ENCODE peak calls at places on chromosomes 7 and 10, in seven cellular contexts. M is HFF-Myc, X is body of pancreas, T is GM12865, H is type B pancreatic cell, Y is upper lobe of right lung, S is Calu3. L is an unnamed sample.

GRCh38 chr7:47185193-47185592 is 396.7 kb downstream of the TNS3 start:
- DNase-seq in M (no peak), X (no peak), T (no peak), H (no peak), Y (no peak), S (no peak), L (no peak)

GRCh38 chr10:47340613-47341170 is 7.5 kb upstream of the RBP3 start:
- DNase-seq in M (peak; percentile 22), X (peak; percentile 81), T (peak; percentile 59), H (no peak), Y (peak; percentile 72), S (peak; percentile 79), L (peak; percentile 83)

GRCh38 chr10:14810969-14811953 is 26.6 kb downstream of the CDNF start:
- DNase-seq in M (no peak), X (no peak), T (no peak), H (no peak), Y (no peak), S (no peak), L (no peak)

GRCh38 chr10:14412624-14413023 is 81.9 kb upstream of the FRMD4A start:
- DNase-seq in M (no peak), X (no peak), T (no peak), H (no peak), Y (no peak), S (no peak), L (no peak)

GRCh38 chr7:97043281-97043680 is 18.6 kb upstream of the DLX5 start:
- DNase-seq in M (no peak), X (no peak), T (no peak), H (no peak), Y (no peak), S (no peak), L (no peak)

GRCh38 chr10:73083234-73083633 is 13.4 kb downstream of the P4HA1 start:
- DNase-seq in M (no peak), X (no peak), T (no peak), H (no peak), Y (no peak), S (no peak), L (no peak)

GRCh38 chr7:2241580-2242540 is at the start of the genes MRM2 and NUDT1:
- DNase-seq in M (no peak), X (peak; percentile 86), T (peak; percentile 90), H (peak; percentile 90), Y (peak; percentile 92), S (peak; percentile 97), L (peak; percentile 94)

GRCh38 chr7:40199076-40199802 is 64.4 kb downstream of the SUGCT start:
- DNase-seq in M (no peak), X (no peak), T (peak; percentile 5), H (no peak), Y (no peak), S (no peak), L (no peak)

GRCh38 chr10:46028584-46029570 is 1.5 kb downstream of the NCOA4 start:
- DNase-seq in M (peak; percentile 42), X (peak; percentile 51), T (peak; percentile 76), H (no peak), Y (no peak), S (peak; percentile 58), L (no peak)

GRCh38 chr7:144384555-144385245 is 18.8 kb downstream of the NOBOX start:
- DNase-seq in M (no peak), X (no peak), T (no peak), H (peak; percentile 25), Y (no peak), S (peak; percentile 65), L (no peak)

GRCh38 chr10:38103754-38104153 is 9.6 kb downstream of the ZNF37A start:
- DNase-seq in M (no peak), X (no peak), T (no peak), H (no peak), Y (no peak), S (no peak), L (no peak)

GRCh38 chr7:26291699-26292538 is at the start of gene SNX10:
- DNase-seq in M (no peak), X (peak; percentile 69), T (peak; percentile 89), H (peak; percentile 73), Y (peak; percentile 81), S (peak; percentile 92), L (peak; percentile 96)
- TF ChIP-seq CTCF in M (no peak), X (peak; percentile 17), T (peak; percentile 49), H (peak; percentile 22), Y (no peak), S (peak; percentile 69), L (peak; percentile 49)

GRCh38 chr10:6802762-6803428 is 222.8 kb upstream of the PRKCQ start:
- DNase-seq in M (no peak), X (no peak), T (no peak), H (no peak), Y (no peak), S (no peak), L (no peak)
- TF ChIP-seq CTCF in M (no peak), X (no peak), T (no peak), H (no peak), Y (no peak), S (no peak), L (no peak)

GRCh38 chr7:115441033-115441432 is 519.1 kb downstream of the MDFIC start:
- DNase-seq in M (no peak), X (no peak), T (no peak), H (no peak), Y (no peak), S (no peak), L (no peak)
- TF ChIP-seq CTCF in M (no peak), X (no peak), T (no peak), H (no peak), Y (no peak), S (no peak), L (no peak)

GRCh38 chr10:24974978-24975377 is 22.6 kb upstream of the PRTFDC1 start:
- DNase-seq in M (no peak), X (no peak), T (no peak), H (no peak), Y (no peak), S (no peak), L (no peak)
- TF ChIP-seq CTCF in M (no peak), X (no peak), T (no peak), H (no peak), Y (no peak), S (no peak), L (no peak)

GRCh38 chr10:115422624-115423023 is 329.5 kb downstream of the ATRNL1 start:
- DNase-seq in M (no peak), X (no peak), T (no peak), H (no peak), Y (no peak), S (no peak), L (no peak)

GRCh38 chr10:115417585-115418265 is 324.6 kb downstream of the ATRNL1 start:
- DNase-seq in M (peak; percentile 30), X (peak; percentile 17), T (peak; percentile 72), H (no peak), Y (no peak), S (peak; percentile 51), L (no peak)
- TF ChIP-seq CTCF in M (peak; percentile 84), X (peak; percentile 42), T (peak; percentile 74), H (peak; percentile 68), Y (peak; percentile 44), S (peak; percentile 66), L (peak; percentile 28)

DNA sequence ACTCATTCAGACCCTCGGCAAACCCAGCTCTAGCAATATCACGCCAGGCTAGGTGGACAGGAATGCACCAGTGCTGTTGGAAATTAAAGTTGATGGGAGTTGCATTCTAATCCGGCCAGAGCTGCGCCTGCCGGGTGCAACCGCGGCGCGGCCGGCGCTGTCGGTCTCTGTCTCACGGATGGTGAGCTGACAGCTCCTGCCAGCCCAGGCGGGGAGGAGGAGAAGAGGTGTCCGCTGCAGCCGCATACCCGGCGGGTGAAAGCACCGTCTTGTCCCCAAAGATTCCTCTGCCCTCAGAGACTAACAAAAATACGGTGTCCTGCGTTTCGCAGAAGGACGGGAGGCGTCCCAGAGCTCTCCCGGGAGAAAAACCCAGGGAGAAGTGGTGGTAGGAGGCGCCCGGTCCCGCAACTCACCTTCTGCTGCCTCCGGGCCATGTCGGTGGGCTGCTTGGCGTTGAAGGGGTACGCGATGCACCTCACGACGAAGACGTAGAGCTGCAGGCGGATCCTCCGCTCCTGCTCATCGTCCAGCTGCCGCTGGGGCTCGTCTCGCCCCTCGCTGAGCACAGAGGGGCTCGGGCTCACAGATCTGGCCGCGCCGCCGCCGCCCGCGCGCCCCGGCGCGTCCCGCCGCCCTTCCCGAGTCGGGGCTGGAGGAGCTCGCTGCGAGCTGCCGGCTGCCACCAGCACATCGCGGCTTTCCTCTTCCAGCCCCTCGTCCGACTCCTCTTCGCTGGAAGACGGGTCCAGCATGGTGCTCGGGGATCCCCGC is 490 bp downstream of the CADPS2 start:
- DNase-seq in M (no peak), X (peak; percentile 39), T (peak; percentile 28), H (peak; percentile 72), Y (peak; percentile 74), S (peak; percentile 46), L (peak; percentile 76)
- TF ChIP-seq CTCF in M (no peak), X (no peak), T (no peak), H (peak; percentile 47), Y (peak; percentile 18), S (no peak), L (no peak)

GRCh38 chr10:70125918-70126590 is 6.6 kb downstream of the AIFM2 start:
- DNase-seq in M (no peak), X (no peak), T (no peak), H (no peak), Y (no peak), S (no peak), L (peak; percentile 51)

GRCh38 chr10:70123817-70124216 is 8.8 kb downstream of the AIFM2 start:
- DNase-seq in M (no peak), X (no peak), T (no peak), H (no peak), Y (no peak), S (no peak), L (no peak)

GRCh38 chr10:70124918-70125317 is 7.7 kb downstream of the AIFM2 start:
- DNase-seq in M (no peak), X (no peak), T (no peak), H (no peak), Y (no peak), S (no peak), L (no peak)

GRCh38 chr10:70122742-70123141 is 9.9 kb downstream of the AIFM2 start:
- DNase-seq in M (no peak), X (no peak), T (no peak), H (no peak), Y (no peak), S (no peak), L (peak; percentile 0)

GRCh38 chr10:70124415-70124814 is 8.2 kb downstream of the AIFM2 start:
- DNase-seq in M (no peak), X (no peak), T (no peak), H (no peak), Y (no peak), S (no peak), L (no peak)
- TF ChIP-seq CTCF in M (no peak), X (no peak), T (no peak), H (no peak), Y (no peak), S (no peak), L (no peak)